ENCODE peak calls at places on chromosome 5, in four cellular contexts. W is body of pancreas, P is spleen, A is lung. N is an unnamed sample.

GRCh38 chr5:180605554-180606214 is 14.4 kb upstream of the SCGB3A1 start:
- DNase-seq in W (peak; percentile 80), P (peak; percentile 72), A (peak; percentile 56), N (peak; percentile 49)

GRCh38 chr5:42680035-42680434 is 76.6 kb upstream of the CCDC152 start:
- DNase-seq in W (no peak), P (no peak), A (no peak), N (no peak)

GRCh38 chr5:36691993-36692392 is 85.6 kb downstream of the SLC1A3 start:
- DNase-seq in P (no peak), W (no peak), A (no peak), N (no peak)

GRCh38 chr5:170632266-170632984 is 128.6 kb downstream of the KCNIP1 start:
- DNase-seq in P (peak; percentile 66), W (no peak), A (no peak), N (peak; percentile 57)

GRCh38 chr5:78555870-78556269 is 92.7 kb downstream of the LHFPL2 start:
- DNase-seq in A (no peak), P (no peak), W (no peak), N (no peak)

GRCh38 chr5:1470762-1471211 is 25.5 kb upstream of the SLC6A3 start:
- DNase-seq in W (peak; percentile 32), A (no peak), P (peak; percentile 78), N (peak; percentile 61)

GRCh38 chr5:131305906-131306305 is 42.1 kb downstream of the CDC42SE2 start:
- DNase-seq in A (no peak), P (no peak), W (no peak), N (no peak)

GRCh38 chr5:109482748-109483147 is 73.0 kb upstream of the PJA2 start:
- DNase-seq in A (no peak), P (no peak), W (no peak), N (no peak)

GRCh38 chr5:145976431-145977155 is 40.2 kb downstream of the SH3RF2 start:
- DNase-seq in A (peak; percentile 32), W (no peak), P (no peak), N (no peak)

GRCh38 chr5:150505041-150505511 is 2.9 kb upstream of the NDST1 start:
- DNase-seq in W (no peak), A (no peak), P (no peak), N (no peak)

GRCh38 chr5:149675467-149676201 is 54.5 kb upstream of the PPARGC1B start:
- DNase-seq in W (no peak), A (no peak), P (no peak), N (no peak)

GRCh38 chr5:51832934-51833470 is 449.8 kb downstream of the ISL1 start:
- DNase-seq in P (no peak), W (no peak), A (no peak), N (no peak)

GRCh38 chr5:148416921-148417320 is 33.2 kb downstream of the FBXO38 start:
- DNase-seq in P (no peak), A (no peak), W (no peak), N (no peak)

GRCh38 chr5:145536133-145536532 is 299.0 kb downstream of the PRELID2 start:
- DNase-seq in A (no peak), P (no peak), W (no peak), N (no peak)

GRCh38 chr5:141519605-141520288 is 30.9 kb downstream of the PCDHGC5 start:
- DNase-seq in P (no peak), A (no peak), W (no peak), N (no peak)

GRCh38 chr5:174003795-174004194 is 14.8 kb downstream of the C5orf47 start:
- DNase-seq in W (no peak), A (no peak), P (no peak), N (no peak)

GRCh38 chr5:116365006-116365496 is 209.6 kb downstream of the SEMA6A start:
- DNase-seq in P (no peak), W (no peak), A (no peak), N (no peak)

GRCh38 chr5:6080930-6081726 is 297.2 kb downstream of the MED10 start:
- DNase-seq in W (no peak), P (no peak), A (no peak), N (no peak)

GRCh38 chr5:127332250-127332649 is 41.7 kb downstream of the MEGF10 start:
- DNase-seq in W (no peak), A (no peak), P (no peak), N (no peak)

GRCh38 chr5:111439473-111440075 is 72.8 kb downstream of the STARD4 start:
- DNase-seq in P (no peak), A (no peak), W (no peak), N (no peak)

GRCh38 chr5:175181331-175181730 is 262.7 kb downstream of the DRD1 start:
- DNase-seq in A (no peak), W (no peak), P (no peak), N (no peak)
- H3K27me3 ChIP-seq in A (no peaks in the 10 kb centered on the region), W (no peaks in the 10 kb centered on the region), P (no peaks in the 10 kb centered on the region), N (no peaks in the 10 kb centered on the region)

GRCh38 chr5:134547579-134547978 is 22.1 kb downstream of the JADE2 start:
- DNase-seq in A (no peak), P (no peak), W (no peak), N (peak; percentile 81)
- H3K4me1 ChIP-seq in A (peaks cover 5% of the 10 kb centered on the region), P (peaks cover 98% of the 10 kb centered on the region), W (peaks cover 30% of the 10 kb centered on the region), N (peaks cover 72% of the 10 kb centered on the region)

DNA sequence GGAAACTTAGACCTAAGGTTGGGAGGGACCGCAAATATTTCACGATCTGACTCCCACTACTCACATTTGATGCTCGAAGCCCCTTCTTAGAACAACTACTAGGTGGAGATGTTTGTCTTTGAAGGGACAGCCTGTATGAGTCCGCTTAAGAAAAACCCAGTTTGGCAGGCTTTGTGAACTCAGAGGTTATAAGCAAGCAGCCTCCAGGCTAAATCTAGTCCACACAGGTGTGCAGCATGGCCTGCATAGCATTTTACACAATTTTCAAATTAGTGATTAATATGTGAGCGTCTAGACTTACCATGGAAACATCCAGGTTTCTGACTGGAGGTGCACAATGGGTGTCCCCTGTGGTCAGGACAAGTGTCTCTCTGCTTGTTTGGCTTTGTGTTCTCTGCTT is 127.1 kb downstream of the KIF4B start:
- DNase-seq in P (no peak), W (no peak), A (no peak), N (no peak)
- H3K27me3 ChIP-seq in P (no peaks in the 10 kb centered on the region), W (no peaks in the 10 kb centered on the region), A (no peaks in the 10 kb centered on the region), N (no peaks in the 10 kb centered on the region)

GRCh38 chr5:142929602-142930001 is 159.4 kb downstream of the ARHGAP26 start:
- DNase-seq in P (no peak), A (no peak), W (no peak), N (no peak)
- H3K4me1 ChIP-seq in P (peaks cover 28% of the 10 kb centered on the region), A (peaks cover 41% of the 10 kb centered on the region), W (peaks cover 41% of the 10 kb centered on the region), N (no peaks in the 10 kb centered on the region)

GRCh38 chr5:156329197-156329611 is 2.2 kb downstream of the SGCD start:
- DNase-seq in P (no peak), W (no peak), A (no peak), N (no peak)

GRCh38 chr5:156331845-156332244 is 4.9 kb downstream of the SGCD start:
- DNase-seq in A (no peak), W (no peak), P (no peak), N (no peak)

GRCh38 chr5:156328766-156329165 is 1.8 kb downstream of the SGCD start:
- DNase-seq in A (no peak), W (no peak), P (no peak), N (no peak)

GRCh38 chr5:156330141-156330870 is 3.3 kb downstream of the SGCD start:
- DNase-seq in P (no peak), A (no peak), W (no peak), N (no peak)

DNA sequence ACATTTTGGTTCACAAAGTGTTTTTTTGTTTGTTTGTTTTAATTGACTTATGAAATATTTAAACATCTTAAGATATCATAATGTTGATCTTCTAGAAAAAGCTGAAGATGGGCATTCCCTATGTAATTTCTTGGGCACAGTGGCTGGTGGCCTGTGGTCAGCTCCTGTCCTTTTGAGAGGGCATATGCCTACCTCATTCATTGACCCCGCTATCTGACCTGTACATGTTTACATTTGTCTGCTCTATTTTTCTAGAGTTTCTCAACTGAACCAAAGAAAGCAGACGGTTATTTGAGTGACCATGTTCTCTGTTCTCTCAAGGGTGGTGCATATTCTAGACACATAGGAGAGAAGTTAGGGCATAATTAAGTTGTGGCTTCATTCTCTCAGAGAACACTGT is 5.3 kb downstream of the SGCD start:
- DNase-seq in A (no peak), P (no peak), W (no peak), N (no peak)
- H3K27me3 ChIP-seq in A (no peaks in the 10 kb centered on the region), P (no peaks in the 10 kb centered on the region), W (no peaks in the 10 kb centered on the region), N (no peaks in the 10 kb centered on the region)

GRCh38 chr5:119276976-119277375 is 78.8 kb upstream of the TNFAIP8 start:
- DNase-seq in P (no peak), W (no peak), A (no peak), N (no peak)
- H3K4me1 ChIP-seq in P (peaks cover 89% of the 10 kb centered on the region), W (peaks cover 44% of the 10 kb centered on the region), A (peaks cover 16% of the 10 kb centered on the region), N (peaks cover 10% of the 10 kb centered on the region)

GRCh38 chr5:113384787-113385186 is 50.0 kb downstream of the TSSK1B start:
- DNase-seq in A (no peak), W (no peak), P (no peak), N (no peak)
- H3K27me3 ChIP-seq in A (no peaks in the 10 kb centered on the region), W (no peaks in the 10 kb centered on the region), P (no peaks in the 10 kb centered on the region), N (no peaks in the 10 kb centered on the region)

GRCh38 chr5:39190311-39191102 is 28.9 kb downstream of the FYB1 start:
- DNase-seq in W (no peak), P (no peak), A (no peak), N (no peak)
- H3K4me1 ChIP-seq in W (no peaks in the 10 kb centered on the region), P (peaks cover 87% of the 10 kb centered on the region), A (no peaks in the 10 kb centered on the region), N (no peaks in the 10 kb centered on the region)